ENCODE peak calls at places on chromosome X, in nine cellular contexts. Y is endothelial cell of umbilical vein, N is stomach, X is SK-N-SH, P is sigmoid colon, V is GM23338, K is breast epithelium, M is transverse colon, S is HL-60. Q is an unnamed sample.

GRCh38 chrX:109954333-109954732 is 48.6 kb upstream of the TMEM164 start:
- DNase-seq in P (no peak), M (no peak), V (no peak), K (no peak), X (no peak), S (no peak), Y (peak), N (no peak), Q (no peak)

GRCh38 chrX:17822351-17822750 is 38.7 kb downstream of the RAI2 start:
- DNase-seq in M (no peak), X (no peak), K (no peak), V (no peak), P (no peak), S (no peak), Y (no peak), N (no peak), Q (no peak)

GRCh38 chrX:30219372-30219771 is 4.0 kb downstream of the MAGEB2 start:
- DNase-seq in N (no peak), M (no peak), V (peak), K (no peak), X (no peak), P (no peak), S (no peak), Y (no peak), Q (no peak)

GRCh38 chrX:16838202-16839066 is 31.7 kb downstream of the RBBP7 start:
- DNase-seq in X (no peak), N (peak), Y (peak), S (no peak), P (no peak), M (peak), V (no peak), K (no peak), Q (no peak)

GRCh38 chrX:87744391-87744790 is 226.8 kb downstream of the KLHL4 start:
- DNase-seq in Y (no peak), X (no peak), M (no peak), P (no peak), N (no peak), S (no peak), K (no peak), V (no peak), Q (no peak)

GRCh38 chrX:2767631-2768455 is 16.0 kb downstream of the XG start:
- DNase-seq in Y (no peak), S (no peak), N (no peak), M (peak), K (no peak), P (peak), X (no peak), V (peak), Q (no peak)

GRCh38 chrX:151488677-151489076 is 74.8 kb upstream of the PASD1 start:
- DNase-seq in Y (no peak), N (no peak), V (peak), M (no peak), K (no peak), P (no peak), X (peak), S (peak), Q (no peak)

GRCh38 chrX:68684291-68684918 is 36.9 kb downstream of the STARD8 start:
- DNase-seq in Y (peak), S (peak), X (no peak), M (peak), N (no peak), P (peak), V (no peak), K (no peak), Q (no peak)

GRCh38 chrX:22206781-22207180 is 65.9 kb upstream of the CBLL2 start:
- DNase-seq in X (no peak), N (no peak), M (no peak), Y (no peak), P (no peak), S (no peak), V (no peak), K (no peak), Q (no peak)

GRCh38 chrX:63475200-63475599 is 124.1 kb upstream of the SPIN4 start:
- DNase-seq in K (no peak), Y (no peak), X (no peak), M (no peak), S (no peak), V (peak), N (no peak), P (no peak), Q (peak)

GRCh38 chrX:13341491-13342101 is 21.7 kb upstream of the ATXN3L start:
- DNase-seq in K (no peak), M (no peak), V (peak), S (no peak), N (no peak), Y (peak), P (no peak), X (no peak), Q (no peak)

GRCh38 chrX:30212172-30212571 is 3.2 kb upstream of the MAGEB2 start:
- DNase-seq in Y (no peak), P (no peak), M (no peak), S (no peak), K (no peak), V (no peak), N (no peak), X (no peak), Q (no peak)

GRCh38 chrX:150451953-150452352 is 88.8 kb downstream of the MAMLD1 start:
- DNase-seq in V (no peak), Y (no peak), P (no peak), X (no peak), K (no peak), S (no peak), N (no peak), M (no peak), Q (no peak)

GRCh38 chrX:17737707-17738001 is 361 bp downstream of the SCML1 start:
- DNase-seq in V (no peak), M (no peak), Y (peak), K (no peak), N (no peak), S (no peak), X (no peak), P (no peak), Q (no peak)

GRCh38 chrX:107716816-107717700 is 58.5 kb downstream of the TSC22D3 start:
- DNase-seq in K (peak), Y (peak), P (peak), S (peak), N (peak), M (peak), X (peak), V (peak), Q (no peak)

GRCh38 chrX:17634542-17635207 is 102.6 kb upstream of the SCML1 start:
- DNase-seq in N (peak), X (no peak), P (no peak), V (no peak), M (peak), S (no peak), Y (no peak), K (no peak), Q (no peak)

GRCh38 chrX:37993857-37994619 is 12.3 kb upstream of the SYTL5 start:
- DNase-seq in N (peak), M (peak), S (peak), X (no peak), P (no peak), K (no peak), V (peak), Y (no peak), Q (no peak)

GRCh38 chrX:46620505-46620904 is 46.9 kb downstream of the CHST7 start:
- DNase-seq in N (no peak), M (no peak), V (no peak), K (no peak), P (no peak), Y (no peak), S (no peak), X (no peak), Q (no peak)

GRCh38 chrX:40097101-40097491 is 662 bp downstream of the BCOR start:
- DNase-seq in Y (no peak), P (no peak), V (no peak), M (no peak), S (no peak), N (no peak), K (no peak), X (peak), Q (no peak)

GRCh38 chrX:22575161-22575845 is 302.6 kb downstream of the CBLL2 start:
- DNase-seq in V (no peak), P (no peak), X (no peak), N (no peak), S (no peak), Y (no peak), M (no peak), K (no peak), Q (no peak)

GRCh38 chrX:135345328-135345645 is 36.0 kb downstream of the ETDC start:
- DNase-seq in V (no peak), X (peak), K (no peak), S (no peak), Y (peak), M (peak), N (peak), P (peak), Q (peak)

GRCh38 chrX:54481751-54482150 is 14.3 kb downstream of the FGD1 start:
- DNase-seq in N (no peak), K (no peak), P (no peak), Y (no peak), V (peak), M (no peak), S (no peak), X (peak), Q (no peak)

GRCh38 chrX:776061-776460 is 145.5 kb downstream of the SHOX start:
- DNase-seq in P (no peak), V (no peak), Y (no peak), M (no peak), K (no peak), X (no peak), N (no peak), S (no peak), Q (no peak)

GRCh38 chrX:253451-254297 is 27.5 kb upstream of the PLCXD1 start:
- DNase-seq in M (no peak), V (no peak), X (no peak), S (no peak), Y (peak), K (no peak), P (peak), N (peak), Q (no peak)

GRCh38 chrX:47502591-47503222 is 19.7 kb upstream of the ZNF41 start:
- DNase-seq in V (no peak), P (no peak), M (no peak), X (no peak), S (no peak), K (no peak), N (no peak), Y (no peak), Q (no peak)

GRCh38 chrX:155997436-155997835 is at the start of gene IL9R:
- DNase-seq in M (no peak), S (peak), K (no peak), N (no peak), Y (no peak), X (no peak), V (no peak), P (no peak), Q (no peak)

DNA sequence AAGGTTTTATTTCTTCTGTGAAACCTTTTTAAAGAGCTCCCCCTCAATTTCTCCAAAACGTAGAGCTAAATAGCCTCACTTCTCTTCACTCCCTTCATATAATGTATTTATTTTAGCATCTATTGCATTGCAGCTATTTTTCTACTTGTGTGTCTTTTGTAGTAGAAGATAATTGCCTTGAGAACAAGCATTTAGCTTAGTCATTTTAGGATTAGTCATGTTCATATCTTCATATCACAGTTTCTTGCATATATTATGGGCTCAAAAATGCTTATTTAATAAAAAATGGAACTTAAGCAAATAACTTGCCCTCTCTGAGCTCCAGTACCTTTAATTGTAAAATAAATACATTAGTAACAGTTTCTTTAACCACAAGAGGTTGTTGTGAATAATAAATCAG is 72.1 kb upstream of the SPANXC start:
- DNase-seq in V (no peak), K (no peak), N (no peak), S (no peak), P (no peak), X (no peak), M (no peak), Y (peak), Q (no peak)
- TF ChIP-seq POLR2AphosphoS5 in V (no peak), K (no peak), N (no peak), S (no peak), P (no peak), X (no peak), M (no peak), Y (no peak), Q (no peak)

DNA sequence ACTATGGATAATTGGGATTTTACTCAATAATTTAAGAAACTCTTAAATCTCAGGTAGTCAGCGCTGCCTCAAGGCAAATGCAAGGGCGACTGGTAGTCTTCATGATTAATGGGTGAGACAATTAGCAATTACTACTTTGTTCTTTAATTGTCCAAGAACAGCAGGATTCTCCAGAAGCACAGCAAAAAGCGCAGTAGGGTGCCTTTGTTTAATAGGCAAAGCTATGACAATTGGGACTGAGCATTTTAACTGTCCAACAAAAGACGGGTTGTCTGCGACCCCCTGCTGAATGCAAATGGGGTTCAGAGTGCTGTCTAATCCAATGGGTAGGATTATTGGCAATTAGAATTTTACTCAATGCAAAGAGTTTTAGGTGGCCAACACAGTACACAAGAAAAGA is 286.1 kb downstream of the CHIC1 start:
- DNase-seq in V (no peak), N (no peak), M (no peak), Y (no peak), S (no peak), P (no peak), K (no peak), X (no peak), Q (no peak)
- H3K4me3 ChIP-seq in V (no peak), N (peak), M (no peak), Y (no peak), S (no peak), P (no peak), K (peak), X (peak), Q (peak)

GRCh38 chrX:73562458-73562857 is 539 bp upstream of the CHIC1 start:
- DNase-seq in K (no peak), N (no peak), P (no peak), M (no peak), S (no peak), Y (no peak), X (no peak), V (no peak), Q (no peak)

GRCh38 chrX:73562986-73563739 is at the start of gene CHIC1:
- DNase-seq in V (peak), Y (peak), S (peak), N (peak), K (peak), X (peak), M (peak), P (peak), Q (peak)

GRCh38 chrX:73561791-73562190 is 1.2 kb upstream of the CHIC1 start:
- DNase-seq in S (no peak), V (no peak), P (no peak), M (no peak), K (no peak), Y (no peak), X (no peak), N (no peak), Q (no peak)

GRCh38 chrX:73563740-73564073 is 710 bp downstream of the CHIC1 start:
- DNase-seq in P (no peak), N (no peak), K (no peak), S (no peak), M (no peak), X (no peak), Y (peak), V (no peak), Q (no peak)
- H3K27ac ChIP-seq in P (peak), N (peak), K (peak), S (no peak), M (peak), X (peak), Y (peak), V (peak), Q (no peak)

DNA sequence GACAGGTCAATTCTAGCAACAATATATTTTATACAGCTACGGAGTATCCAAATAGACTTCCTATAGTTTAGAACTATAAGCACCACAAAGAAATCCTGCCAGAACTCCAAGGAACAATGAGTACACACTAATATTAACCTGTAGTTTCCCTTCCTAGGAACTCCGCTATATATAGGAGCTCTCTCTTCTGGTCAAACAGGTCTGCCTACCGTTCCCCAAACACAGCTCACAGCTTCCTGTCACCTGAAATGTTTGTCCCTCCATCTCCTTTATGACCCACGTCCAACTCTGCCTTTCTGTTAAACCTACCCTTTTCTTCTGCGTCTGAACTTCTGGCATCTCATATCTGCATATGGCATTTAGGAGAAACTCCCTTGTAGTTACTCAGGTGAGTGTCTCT is 10.5 kb upstream of the GJB1 start:
- DNase-seq in K (no peak), X (no peak), M (no peak), V (no peak), N (no peak), S (no peak), P (no peak), Y (no peak), Q (no peak)
- TF ChIP-seq POLR2AphosphoS5 in K (no peak), X (no peak), M (no peak), V (no peak), N (no peak), S (no peak), P (no peak), Y (no peak), Q (no peak)

DNA sequence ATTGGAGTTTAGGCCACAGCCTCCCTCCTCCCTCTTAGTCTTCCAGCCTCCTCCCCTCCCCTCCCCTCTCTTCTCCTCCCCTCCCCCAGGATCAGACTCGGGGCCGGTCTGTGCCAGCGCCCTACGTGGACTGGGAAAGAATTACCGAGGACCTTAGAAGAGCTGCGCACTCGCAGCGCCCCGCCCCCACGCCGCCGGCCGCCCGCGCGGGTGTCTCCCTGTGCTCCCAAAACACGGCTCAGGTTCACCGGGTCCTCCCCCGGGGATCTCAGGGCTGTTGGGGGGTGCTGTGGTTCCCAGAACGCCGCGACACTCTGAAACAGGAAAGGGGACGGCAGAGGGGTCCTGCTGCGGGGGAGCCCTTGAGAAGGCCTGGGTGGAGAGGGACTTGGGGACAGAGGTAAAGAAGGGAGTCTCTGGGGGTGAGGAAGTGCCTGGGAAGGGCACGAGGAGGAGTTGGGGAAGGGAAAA is 122.2 kb upstream of the TBL1X start:
- DNase-seq in V (peak), P (peak), Y (peak), M (peak), K (peak), X (peak), N (peak), S (peak), Q (no peak)
- H3K4me3 ChIP-seq in V (peak), P (peak), Y (no peak), M (no peak), K (peak), X (no peak), N (peak), S (no peak), Q (no peak)

DNA sequence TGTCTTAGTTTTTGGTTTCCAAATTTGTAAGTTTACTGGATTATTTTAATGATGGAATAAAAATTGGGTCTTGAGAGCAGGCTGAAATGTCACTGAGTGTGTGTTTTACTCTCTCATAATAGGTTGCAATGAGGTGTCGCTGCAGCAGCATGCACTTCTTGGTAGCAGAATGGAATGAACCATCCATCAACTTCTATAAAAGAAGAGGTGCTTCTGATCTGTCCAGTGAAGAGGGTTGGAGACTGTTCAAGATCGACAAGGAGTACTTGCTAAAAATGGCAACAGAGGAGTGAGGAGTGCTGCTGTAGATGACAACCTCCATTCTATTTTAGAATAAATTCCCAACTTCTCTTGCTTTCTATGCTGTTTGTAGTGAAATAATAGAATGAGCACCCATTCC is 2.6 kb downstream of the SAT1 start:
- DNase-seq in X (no peak), V (no peak), K (no peak), N (no peak), Y (peak), S (no peak), P (no peak), M (no peak), Q (no peak)
- H3K27ac ChIP-seq in X (no peak), V (no peak), K (peak), N (peak), Y (no peak), S (no peak), P (peak), M (peak), Q (no peak)

GRCh38 chrX:131812847-131813825 is 210.0 kb upstream of the STK26 start:
- DNase-seq in K (peak), P (peak), V (no peak), N (peak), Y (peak), S (peak), X (peak), M (peak), Q (no peak)
- TF ChIP-seq POLR2AphosphoS5 in K (peak), P (no peak), V (no peak), N (no peak), Y (no peak), S (no peak), X (no peak), M (no peak), Q (no peak)